ENCODE peak calls at places on chromosome 21, in nine cellular contexts. C is ovary; Q is HAP-1; J is RWPE2; O is pancreas; V is heart left ventricle; H is NT2/D1; L is A549; Z is naive thymus-derived CD4-positive, alpha-beta T cell. T is an unnamed sample.

GRCh38 chr21:26798856-26799751 is 46.1 kb downstream of the ADAMTS1 start:
- DNase-seq in C (no peak), Q (no peak), J (no peak), O (no peak), V (no peak), H (no peak), L (no peak), Z (no peak), T (no peak)

GRCh38 chr21:38165466-38166213 is 91.2 kb upstream of the KCNJ15 start:
- DNase-seq in C (no peak), Q (no peak), J (no peak), O (no peak), V (no peak), H (no peak), L (no peak), Z (no peak), T (peak)

GRCh38 chr21:46120301-46121285 is 22.7 kb downstream of the COL6A2 start:
- DNase-seq in C (peak), Q (no peak), J (peak), O (peak), V (peak), H (no peak), L (no peak), Z (no peak), T (no peak)

GRCh38 chr21:33655591-33656221 is 13.4 kb downstream of the ITSN1 start:
- DNase-seq in C (no peak), Q (no peak), J (peak), O (no peak), V (no peak), H (peak), L (peak), Z (no peak), T (peak)

GRCh38 chr21:36735724-36736310 is 36.9 kb downstream of the SIM2 start:
- DNase-seq in C (no peak), Q (no peak), J (no peak), O (no peak), V (no peak), H (no peak), L (no peak), Z (no peak), T (no peak)

GRCh38 chr21:37682908-37683307 is 233.3 kb downstream of the KCNJ6 start:
- DNase-seq in C (no peak), Q (no peak), J (no peak), O (no peak), V (no peak), H (no peak), L (no peak), Z (no peak), T (no peak)

GRCh38 chr21:43188712-43189151 is 19.9 kb downstream of the CRYAA start:
- DNase-seq in C (peak), Q (no peak), J (peak), O (no peak), V (no peak), H (no peak), L (no peak), Z (no peak), T (no peak)

GRCh38 chr21:34745557-34746255 is 76.9 kb downstream of the CLIC6 start:
- DNase-seq in C (peak), Q (peak), J (no peak), O (peak), V (peak), H (peak), L (peak), Z (peak), T (peak)

GRCh38 chr21:17466166-17466565 is 46.7 kb upstream of the CXADR start:
- DNase-seq in C (no peak), Q (no peak), J (no peak), O (no peak), V (no peak), H (no peak), L (no peak), Z (no peak), T (peak)

GRCh38 chr21:43880111-43880985 is 15.3 kb downstream of the AGPAT3 start:
- DNase-seq in C (no peak), Q (no peak), J (no peak), O (no peak), V (no peak), H (no peak), L (no peak), Z (no peak), T (peak)

GRCh38 chr21:31911138-31911907 is 38.5 kb downstream of the HUNK start:
- DNase-seq in C (no peak), Q (no peak), J (no peak), O (no peak), V (no peak), H (no peak), L (no peak), Z (no peak), T (peak)

GRCh38 chr21:31912501-31912900 is 39.7 kb downstream of the HUNK start:
- DNase-seq in C (no peak), Q (no peak), J (no peak), O (no peak), V (no peak), H (no peak), L (no peak), Z (no peak), T (no peak)

GRCh38 chr21:31908106-31909031 is 35.5 kb downstream of the HUNK start:
- DNase-seq in C (peak), Q (no peak), J (no peak), O (peak), V (no peak), H (no peak), L (no peak), Z (no peak), T (no peak)

GRCh38 chr21:31909772-31910470 is 37.1 kb downstream of the HUNK start:
- DNase-seq in C (no peak), Q (no peak), J (no peak), O (no peak), V (no peak), H (no peak), L (no peak), Z (no peak), T (no peak)

DNA sequence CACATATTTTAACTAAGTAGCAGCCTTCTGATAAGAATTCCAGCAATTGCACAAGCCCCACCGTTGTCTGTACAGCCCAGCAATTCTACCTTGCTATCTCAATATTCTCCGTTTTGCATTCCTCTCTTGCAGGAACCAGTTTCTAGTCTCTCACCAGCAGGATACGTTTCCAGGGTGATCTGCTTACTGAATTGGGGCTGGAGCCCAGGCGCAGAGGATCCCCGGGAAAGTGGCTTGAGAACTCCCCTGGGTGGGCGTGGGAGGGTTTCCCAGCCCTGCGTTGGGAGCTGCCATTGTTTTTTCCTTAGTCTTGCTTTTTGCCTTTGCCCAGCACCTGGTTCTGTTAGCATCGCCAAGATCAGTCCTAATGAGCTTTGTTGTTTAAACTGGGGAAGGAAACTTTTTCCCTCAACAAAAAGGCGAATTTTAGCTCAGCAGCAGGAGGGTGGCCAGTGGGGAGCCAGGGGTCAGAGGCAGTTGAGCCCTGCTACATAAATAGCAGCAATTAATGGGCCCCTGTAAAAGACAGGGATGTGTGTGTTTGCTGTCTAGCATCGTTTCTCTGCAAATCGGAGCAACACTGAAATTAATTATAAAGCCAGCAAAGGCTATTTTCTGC is 36.4 kb downstream of the HUNK start:
- DNase-seq in C (peak), Q (no peak), J (no peak), O (no peak), V (no peak), H (no peak), L (no peak), Z (no peak), T (no peak)
- H3K4me3 ChIP-seq in C (no peak), Q (no peak), J (no peak), O (no peak), V (no peak), H (no peak), L (no peak), Z (no peak), T (no peak)

DNA sequence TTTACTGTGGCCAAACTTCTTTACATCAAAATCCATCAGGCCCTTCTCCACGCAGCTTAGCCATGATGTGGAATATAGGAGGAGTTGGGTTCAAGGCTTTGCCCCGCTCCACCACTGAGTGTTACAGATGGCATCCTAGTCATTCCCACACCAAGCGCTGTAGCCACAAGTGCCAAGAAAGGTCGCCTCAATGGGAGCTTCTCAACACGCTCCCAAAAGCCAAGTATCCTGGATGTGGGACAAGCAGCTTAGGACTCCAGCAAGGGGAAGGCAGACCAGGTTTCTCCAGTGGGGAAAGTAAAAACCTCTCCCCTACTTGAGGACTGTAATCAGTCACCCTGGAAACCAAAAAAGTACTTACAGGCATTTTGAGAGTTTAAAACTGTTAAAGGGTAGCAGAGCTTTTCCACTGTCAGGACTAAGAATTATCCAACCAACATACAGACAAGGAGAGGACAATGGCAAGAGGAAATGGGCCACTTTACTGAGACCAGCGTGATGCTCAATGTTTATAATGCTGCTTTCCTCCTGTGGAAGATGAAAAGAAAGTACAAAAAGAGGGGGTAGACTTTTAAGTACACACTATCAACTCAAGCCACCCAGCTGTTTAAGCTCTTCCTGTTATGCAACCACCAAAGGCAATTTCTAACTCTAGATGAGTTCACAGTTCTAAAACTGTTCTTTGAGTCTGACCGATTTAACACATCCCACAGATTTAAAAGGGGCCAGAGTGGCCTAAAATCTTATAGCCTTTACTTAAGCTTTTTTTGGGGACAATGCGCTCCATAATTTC is 120.7 kb upstream of the KRTAP19-8 start:
- DNase-seq in C (no peak), Q (no peak), J (no peak), O (no peak), V (no peak), H (peak), L (no peak), Z (peak), T (peak)
- H3K4me3 ChIP-seq in C (peak), Q (no peak), J (no peak), O (no peak), V (no peak), H (no peak), L (no peak), Z (peak), T (no peak)

GRCh38 chr21:15729346-15729673 is 472 bp upstream of the USP25 start:
- DNase-seq in C (no peak), Q (no peak), J (no peak), O (no peak), V (no peak), H (no peak), L (no peak), Z (no peak), T (no peak)
- H3K4me3 ChIP-seq in C (peak), Q (peak), J (peak), O (peak), V (peak), H (peak), L (peak), Z (peak), T (peak)

DNA sequence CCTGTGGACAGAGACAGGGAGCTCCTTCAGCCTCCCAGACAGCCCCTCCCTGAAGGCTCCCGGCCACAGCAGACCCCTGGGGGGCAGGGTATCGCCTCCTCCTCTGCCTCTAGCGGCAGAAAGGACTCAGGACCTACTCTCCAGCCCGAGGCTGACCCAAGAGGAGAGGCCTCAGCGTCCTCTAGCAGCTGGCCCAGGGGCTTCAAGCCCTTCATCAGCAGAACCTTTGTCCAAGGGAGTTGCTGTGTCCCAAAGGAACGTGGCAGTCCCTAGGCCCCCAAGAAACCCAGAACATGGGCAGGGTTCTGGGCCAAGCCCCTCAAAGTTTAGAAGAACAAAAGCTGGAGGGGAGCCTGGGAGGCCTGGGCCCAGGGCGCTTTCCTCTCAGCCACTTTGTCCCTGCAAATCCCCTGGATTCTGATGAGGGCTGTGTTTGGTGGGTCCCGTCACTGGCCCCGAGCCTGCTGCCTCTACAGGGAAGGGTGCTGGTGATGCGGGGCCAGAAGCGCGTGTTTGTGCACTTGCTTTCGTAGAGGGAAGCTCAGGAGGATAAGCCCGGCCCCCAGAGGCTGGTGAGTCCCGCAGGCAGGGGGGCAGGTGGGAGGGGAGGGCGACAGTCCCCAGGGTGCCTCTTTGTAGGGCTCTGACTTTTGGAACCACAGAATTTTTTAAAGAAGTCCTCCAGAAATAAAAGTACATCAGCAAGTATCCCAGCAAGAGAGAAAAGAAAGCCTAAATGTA is 13.3 kb downstream of the ITGB2 start:
- DNase-seq in C (no peak), Q (no peak), J (no peak), O (no peak), V (no peak), H (no peak), L (no peak), Z (no peak), T (no peak)
- H3K4me3 ChIP-seq in C (no peak), Q (no peak), J (no peak), O (no peak), V (peak), H (no peak), L (no peak), Z (no peak), T (no peak)

DNA sequence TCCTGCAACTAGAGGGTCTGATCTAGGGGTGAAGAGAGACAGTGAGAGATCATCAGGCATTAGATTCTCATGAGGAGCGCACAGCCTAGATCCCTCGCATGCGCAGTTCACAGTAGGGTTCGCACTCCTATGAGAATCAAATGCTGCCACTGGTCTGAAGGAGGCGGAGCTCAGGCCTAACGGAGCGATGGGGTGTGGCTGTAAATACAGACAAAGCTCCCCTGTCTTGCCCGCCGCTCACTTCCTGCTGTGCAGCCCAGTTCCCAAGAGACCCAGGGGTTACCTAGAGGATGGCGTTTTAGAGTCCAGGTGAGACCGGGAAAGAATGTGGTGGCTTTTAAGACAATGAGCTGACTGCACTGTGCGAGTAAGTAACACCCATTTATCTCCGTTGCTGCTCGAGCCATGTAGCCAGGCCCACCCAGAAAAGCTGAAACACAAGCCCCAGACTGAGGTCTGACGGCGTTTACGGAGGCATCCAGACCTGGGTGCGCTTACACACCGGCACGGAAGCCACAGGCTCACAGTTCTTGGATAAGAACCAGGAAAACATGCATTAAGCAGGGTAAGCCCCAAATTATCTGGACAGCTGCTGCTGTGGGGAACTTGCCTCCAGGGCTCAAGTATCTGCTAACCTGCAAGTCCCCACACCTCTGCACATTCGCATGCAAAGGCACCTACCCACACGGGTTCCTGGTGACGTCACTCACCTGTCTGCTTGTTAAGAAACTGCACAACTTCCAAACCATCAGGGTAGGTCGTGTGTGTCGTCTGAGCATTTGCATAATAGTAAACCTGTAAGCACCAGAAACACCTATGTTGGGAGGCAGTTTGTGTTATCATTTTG is 12.5 kb downstream of the TCP10L start:
- DNase-seq in C (no peak), Q (no peak), J (no peak), O (no peak), V (no peak), H (no peak), L (no peak), Z (no peak), T (no peak)
- H3K4me3 ChIP-seq in C (no peak), Q (no peak), J (no peak), O (peak), V (no peak), H (no peak), L (no peak), Z (no peak), T (no peak)